ENCODE peak calls at places on chromosomes 5 and 9, in five cellular contexts. D is GM12878, P is HCT116, B is HepG2, X is K562. V is an unnamed sample.

GRCh38 chr5:179233909-179234562 is 111.2 kb downstream of the ADAMTS2 start:
- DNase-seq in D (no peak), P (no peak), B (no peak), X (no peak), V (no peak)

GRCh38 chr5:159655757-159656409 is 260.4 kb upstream of the ADRA1B start:
- DNase-seq in D (no peak), P (no peak), B (no peak), X (no peak), V (no peak)

GRCh38 chr9:35790385-35791291 is 753 bp upstream of the NPR2 start:
- DNase-seq in D (no peak), P (no peak), B (peak), X (peak), V (peak)

GRCh38 chr9:28956111-28956880 is 1383.0 kb upstream of the C9orf72 start:
- DNase-seq in D (no peak), P (no peak), B (no peak), X (no peak), V (no peak)

GRCh38 chr5:175494271-175495183 is 16.2 kb downstream of the SFXN1 start:
- DNase-seq in D (no peak), P (no peak), B (no peak), X (no peak), V (no peak)

GRCh38 chr5:98750693-98751092 is 22.8 kb upstream of the RGMB start:
- DNase-seq in D (no peak), P (no peak), B (peak), X (no peak), V (peak)

GRCh38 chr5:143812085-143812705 is at the start of gene HMHB1:
- DNase-seq in D (no peak), P (no peak), B (no peak), X (no peak), V (no peak)

GRCh38 chr5:142426676-142427364 is 102.0 kb upstream of the SPRY4 start:
- DNase-seq in D (no peak), P (no peak), B (no peak), X (no peak), V (no peak)

GRCh38 chr5:10702040-10702629 is 58.9 kb downstream of the DAP start:
- DNase-seq in D (no peak), P (peak), B (no peak), X (peak), V (no peak)

GRCh38 chr5:140242099-140242498 is 60.8 kb downstream of the PFDN1 start:
- DNase-seq in D (no peak), P (no peak), B (no peak), X (no peak), V (no peak)

GRCh38 chr5:76941000-76941399 is 11.8 kb upstream of the CRHBP start:
- DNase-seq in D (no peak), P (no peak), B (no peak), X (no peak), V (no peak)

GRCh38 chr5:151682240-151682639 is 4.5 kb downstream of the SPARC start:
- DNase-seq in D (no peak), P (no peak), B (no peak), X (no peak), V (no peak)

GRCh38 chr9:112754578-112754977 is 4.0 kb downstream of the SNX30 start:
- DNase-seq in D (no peak), P (peak), B (no peak), X (no peak), V (no peak)

GRCh38 chr9:71036501-71036900 is 84.9 kb downstream of the TRPM3 start:
- DNase-seq in D (no peak), P (no peak), B (peak), X (no peak), V (no peak)

GRCh38 chr9:438961-439768 is 224.5 kb downstream of the DOCK8 start:
- DNase-seq in D (no peak), P (no peak), B (no peak), X (no peak), V (no peak)

GRCh38 chr9:124477211-124478013 is 27.2 kb downstream of the ADGRD2 start:
- DNase-seq in D (no peak), P (no peak), B (no peak), X (peak), V (no peak)
- TF ChIP-seq SP1 in D (no peak), P (no peak), B (no peak), X (no peak), V (no peak)

DNA sequence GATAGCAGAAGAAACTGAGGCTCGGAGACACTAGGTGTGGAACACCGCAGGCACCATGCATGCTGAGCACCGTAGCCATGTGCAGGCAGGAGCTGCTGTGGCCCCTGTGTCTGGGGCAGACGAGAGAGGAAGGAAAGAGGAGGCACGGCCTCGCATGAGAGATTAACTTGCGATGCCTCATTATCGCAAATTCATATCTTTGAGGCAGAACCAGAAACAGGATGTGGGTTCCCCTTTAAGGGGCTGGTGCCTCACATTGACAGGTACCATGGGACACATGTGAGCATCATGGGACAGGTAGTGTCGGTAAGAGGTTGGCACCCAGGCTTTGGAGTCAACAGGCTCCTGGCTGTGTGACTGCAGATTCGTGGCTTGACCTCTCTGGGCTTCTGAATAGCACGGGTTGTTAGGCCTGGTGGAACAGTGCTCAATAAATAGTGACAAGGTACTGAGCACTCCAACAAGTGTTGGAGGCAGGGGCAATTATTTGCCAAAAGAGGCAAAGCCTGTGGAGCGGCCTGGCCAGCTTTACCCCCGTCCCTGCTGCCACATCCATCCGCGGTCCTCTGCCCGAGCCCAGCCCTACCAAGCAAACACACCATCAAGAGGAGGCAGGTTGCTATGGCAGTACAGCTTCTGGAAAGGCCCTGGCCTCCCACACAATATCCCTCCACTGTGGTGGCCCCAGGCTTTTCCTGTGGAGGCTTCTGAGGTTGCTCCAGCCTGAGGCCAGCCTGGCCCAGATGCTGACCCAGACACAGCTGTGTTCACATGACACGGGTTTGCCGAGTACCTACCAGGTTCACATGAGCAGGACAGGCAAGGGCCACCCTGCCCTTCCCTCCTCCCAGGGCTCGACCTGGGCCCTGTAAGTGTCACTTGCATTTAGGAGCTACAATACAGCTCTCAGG is 40.6 kb downstream of the NAIF1 start:
- DNase-seq in D (peak), P (no peak), B (no peak), X (no peak), V (no peak)
- H2AFZ ChIP-seq in D (peak), P (no peak), B (no peak), X (peak), V (no peak)

DNA sequence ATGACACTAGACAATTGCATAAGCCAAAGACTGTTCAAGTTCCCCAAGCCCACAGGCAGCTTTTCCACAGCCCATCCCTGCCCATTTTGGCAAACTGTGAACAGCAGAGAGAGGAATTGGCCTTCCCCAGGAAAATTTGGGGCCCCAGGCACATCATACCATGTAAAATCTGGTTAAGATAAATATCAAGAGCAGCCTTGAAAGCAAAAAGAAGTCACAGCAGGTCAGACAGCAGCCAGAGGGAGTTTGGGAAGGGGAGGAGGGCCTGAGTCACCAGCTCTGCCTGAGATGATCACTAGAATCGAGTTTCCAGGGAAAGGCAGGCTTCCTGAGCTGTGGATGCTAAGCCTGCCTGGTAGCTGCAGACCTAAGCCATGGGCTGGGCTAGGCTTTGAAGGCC is 179.2 kb downstream of the RFK start:
- DNase-seq in D (no peak), P (no peak), B (no peak), X (no peak), V (no peak)
- TF ChIP-seq SP1 in D (no peak), P (no peak), B (no peak), X (no peak), V (no peak)

GRCh38 chr5:146564036-146564762 is 48.2 kb upstream of the GPR151 start:
- DNase-seq in D (no peak), P (peak), B (no peak), X (no peak), V (no peak)

GRCh38 chr5:146561711-146562110 is 45.7 kb upstream of the GPR151 start:
- DNase-seq in D (no peak), P (no peak), B (no peak), X (no peak), V (no peak)

GRCh38 chr5:146568161-146568560 is 52.2 kb upstream of the GPR151 start:
- DNase-seq in D (no peak), P (no peak), B (no peak), X (no peak), V (no peak)

GRCh38 chr5:146562461-146562860 is 46.5 kb upstream of the GPR151 start:
- DNase-seq in D (no peak), P (no peak), B (no peak), X (no peak), V (no peak)

DNA sequence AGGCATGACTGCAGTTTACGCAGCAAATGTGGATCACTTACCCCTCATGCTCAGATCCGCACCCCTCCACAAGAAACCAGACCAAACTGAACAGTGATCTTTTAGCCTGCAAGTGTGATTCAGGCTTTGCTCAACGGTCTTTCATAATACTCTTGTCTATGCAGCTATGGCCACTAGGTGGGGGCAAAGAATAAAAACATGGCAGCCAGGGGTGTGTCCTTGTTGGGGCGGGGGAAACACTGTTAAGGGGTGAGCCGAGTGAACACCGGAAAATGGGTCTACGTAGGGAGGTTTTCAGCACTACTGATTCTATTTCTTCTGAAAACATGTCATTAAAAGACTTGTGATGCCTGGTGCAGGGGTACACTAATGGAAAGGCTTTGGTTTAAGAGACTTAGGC is 49.8 kb upstream of the GPR151 start:
- DNase-seq in D (no peak), P (peak), B (peak), X (peak), V (peak)
- H2AFZ ChIP-seq in D (no peak), P (peak), B (no peak), X (peak), V (peak)

GRCh38 chr5:157864067-157864466 is 5.1 kb upstream of the CLINT1 start:
- DNase-seq in D (no peak), P (no peak), B (no peak), X (no peak), V (no peak)
- TF ChIP-seq SP1 in D (no peak), P (no peak), B (no peak), X (no peak), V (no peak)

GRCh38 chr9:120867676-120868338 is 9.2 kb downstream of the PHF19 start:
- DNase-seq in D (no peak), P (no peak), B (no peak), X (no peak), V (no peak)
- H2AFZ ChIP-seq in D (no peak), P (no peak), B (no peak), X (peak), V (peak)